ENCODE peak calls at places on chromosome X, in six cellular contexts. H, N, V, J, I and B are unnamed samples.

GRCh38 chrX:132218100-132218807 is 993 bp downstream of the RAP2C start:
- DNase-seq in H (peak; percentile 70), N (peak; percentile 61), V (peak; percentile 80), J (peak; percentile 62), I (peak; percentile 64), B (peak; percentile 62)

GRCh38 chrX:47572773-47573333 is 9.4 kb upstream of the TIMP1 start:
- DNase-seq in H (no peak), N (no peak), V (no peak), J (no peak), I (no peak), B (no peak)

GRCh38 chrX:123920065-123920785 is 41.3 kb upstream of the STAG2 start:
- DNase-seq in H (no peak), N (no peak), V (no peak), J (no peak), I (no peak), B (no peak)

GRCh38 chrX:37315511-37316248 is 33.5 kb upstream of the PRRG1 start:
- DNase-seq in H (no peak), N (no peak), V (no peak), J (no peak), I (no peak), B (no peak)

GRCh38 chrX:2410279-2411020 is 90.3 kb downstream of the DHRSX start:
- DNase-seq in H (no peak), N (no peak), V (no peak), J (no peak), I (no peak), B (no peak)

GRCh38 chrX:57266275-57266674 is 20.2 kb upstream of the FAAH2 start:
- DNase-seq in H (no peak), N (no peak), V (no peak), J (no peak), I (no peak), B (no peak)

GRCh38 chrX:46791927-46792825 is 33.3 kb upstream of the SLC9A7 start:
- DNase-seq in H (no peak), N (no peak), V (no peak), J (no peak), I (peak; percentile 7), B (no peak)

GRCh38 chrX:47573334-47574095 is 8.7 kb upstream of the TIMP1 start:
- DNase-seq in H (no peak), N (no peak), V (no peak), J (no peak), I (no peak), B (no peak)

GRCh38 chrX:140917354-140918115 is 84.9 kb upstream of the SPANXB1 start:
- DNase-seq in H (no peak), N (no peak), V (no peak), J (no peak), I (no peak), B (no peak)

GRCh38 chrX:119698835-119699234 is 5.9 kb upstream of the SEPTIN6 start:
- DNase-seq in H (no peak), N (peak; percentile 47), V (no peak), J (no peak), I (no peak), B (no peak)

GRCh38 chrX:1072637-1073377 is 139.6 kb downstream of the CRLF2 start:
- DNase-seq in H (no peak), N (no peak), V (no peak), J (no peak), I (no peak), B (no peak)

GRCh38 chrX:19585370-19586082 is 70.2 kb upstream of the MAP3K15 start:
- DNase-seq in H (no peak), N (no peak), V (no peak), J (no peak), I (no peak), B (no peak)

GRCh38 chrX:4754878-4755604 is 1041.6 kb upstream of the PRKX start:
- DNase-seq in H (no peak), N (no peak), V (no peak), J (no peak), I (no peak), B (no peak)

GRCh38 chrX:10401239-10401638 is 219.1 kb downstream of the MID1 start:
- DNase-seq in H (no peak), N (no peak), V (no peak), J (no peak), I (no peak), B (no peak)

GRCh38 chrX:120736989-120737388 is 107.1 kb upstream of the C1GALT1C1 start:
- DNase-seq in H (no peak), N (no peak), V (no peak), J (no peak), I (no peak), B (no peak)

GRCh38 chrX:49155243-49155899 is 7.2 kb upstream of the MAGIX start:
- DNase-seq in H (no peak), N (no peak), V (peak; percentile 20), J (peak; percentile 2), I (no peak), B (no peak)

GRCh38 chrX:87525771-87526229 is 8.2 kb downstream of the KLHL4 start:
- DNase-seq in H (no peak), N (no peak), V (no peak), J (no peak), I (no peak), B (no peak)

GRCh38 chrX:153779891-153780677 is 757 bp upstream of the SRPK3 start:
- DNase-seq in H (no peak), N (no peak), V (no peak), J (no peak), I (no peak), B (no peak)

GRCh38 chrX:130085551-130085986 is 24.7 kb downstream of the ELF4 start:
- DNase-seq in H (no peak), N (no peak), V (no peak), J (no peak), I (no peak), B (no peak)

GRCh38 chrX:115018944-115019343 is 1.5 kb upstream of the IL13RA2 start:
- DNase-seq in H (no peak), N (no peak), V (no peak), J (no peak), I (no peak), B (no peak)

GRCh38 chrX:24498181-24498580 is 33.1 kb downstream of the PDK3 start:
- DNase-seq in H (no peak), N (no peak), V (peak; percentile 19), J (no peak), I (no peak), B (no peak)

GRCh38 chrX:132107291-132107690 is 20.5 kb downstream of the FRMD7 start:
- DNase-seq in H (no peak), N (no peak), V (no peak), J (no peak), I (no peak), B (no peak)

GRCh38 chrX:40018021-40018420 is 79.7 kb downstream of the BCOR start:
- DNase-seq in H (no peak), N (no peak), V (no peak), J (no peak), I (no peak), B (no peak)

GRCh38 chrX:154603438-154604430 is 15.3 kb downstream of the CTAG1B start:
- DNase-seq in H (no peak), N (no peak), V (no peak), J (no peak), I (no peak), B (no peak)

GRCh38 chrX:101785142-101785541 is 125.5 kb upstream of the ARMCX2 start:
- DNase-seq in H (no peak), N (no peak), V (no peak), J (no peak), I (no peak), B (no peak)

GRCh38 chrX:136523770-136524169 is 8.2 kb upstream of the VGLL1 start:
- DNase-seq in H (no peak), N (no peak), V (no peak), J (no peak), I (no peak), B (no peak)

GRCh38 chrX:57227691-57228090 is 58.8 kb upstream of the FAAH2 start:
- DNase-seq in H (no peak), N (no peak), V (no peak), J (no peak), I (no peak), B (no peak)

GRCh38 chrX:42710452-42710851 is 67.5 kb downstream of the PPP1R2C start:
- DNase-seq in H (no peak), N (no peak), V (no peak), J (no peak), I (no peak), B (no peak)

GRCh38 chrX:147602297-147602696 is 309.4 kb upstream of the FMR1 start:
- DNase-seq in H (no peak), N (no peak), V (no peak), J (no peak), I (no peak), B (no peak)

GRCh38 chrX:65924938-65925507 is 114.9 kb downstream of the VSIG4 start:
- DNase-seq in H (no peak), N (no peak), V (no peak), J (no peak), I (no peak), B (no peak)

GRCh38 chrX:65750674-65751469 is 83.4 kb downstream of the MSN start:
- DNase-seq in H (no peak), N (no peak), V (no peak), J (no peak), I (no peak), B (no peak)

GRCh38 chrX:132491191-132491590 is 2.4 kb upstream of the MBNL3 start:
- DNase-seq in H (no peak), N (no peak), V (peak; percentile 29), J (no peak), I (no peak), B (peak; percentile 33)

GRCh38 chrX:16807976-16808542 is 21.8 kb downstream of the TXLNG start:
- DNase-seq in H (no peak), N (no peak), V (no peak), J (no peak), I (no peak), B (no peak)

GRCh38 chrX:134443020-134443419 is 16.9 kb upstream of the HPRT1 start:
- DNase-seq in H (no peak), N (no peak), V (no peak), J (no peak), I (no peak), B (no peak)

GRCh38 chrX:123833387-123833786 is 26.5 kb upstream of the XIAP start:
- DNase-seq in H (peak; percentile 50), N (peak; percentile 79), V (peak; percentile 22), J (peak; percentile 5), I (peak; percentile 11), B (peak; percentile 49)

GRCh38 chrX:74179499-74179898 is 124.5 kb upstream of the ZCCHC13 start:
- DNase-seq in H (no peak), N (no peak), V (no peak), J (no peak), I (no peak), B (no peak)

GRCh38 chrX:132401935-132402334 is 86.9 kb downstream of the MBNL3 start:
- DNase-seq in H (no peak), N (no peak), V (no peak), J (no peak), I (no peak), B (no peak)

GRCh38 chrX:1425381-1425780 is 27.3 kb downstream of the ASMTL start:
- DNase-seq in H (no peak), N (no peak), V (no peak), J (no peak), I (no peak), B (no peak)

GRCh38 chrX:6383911-6384310 is 151.0 kb downstream of the VCX3A start:
- DNase-seq in H (no peak), N (no peak), V (no peak), J (no peak), I (no peak), B (no peak)